ENCODE peak calls at places on chromosome 6, in ten cellular contexts. W, L, M, V, C, N, Y, E, Z and U are unnamed samples.

GRCh38 chr6:11621119-11621518 is 83.6 kb downstream of the TMEM170B start:
- DNase-seq in W (no peak), L (no peak), M (peak), V (no peak), C (no peak), N (no peak), Y (peak), E (no peak), Z (no peak), U (no peak)

GRCh38 chr6:34004706-34005105 is 141.2 kb downstream of the GRM4 start:
- DNase-seq in W (no peak), L (no peak), M (no peak), V (no peak), C (no peak), N (no peak), Y (no peak), E (no peak), Z (no peak), U (no peak)

GRCh38 chr6:134176283-134176975 is 124.0 kb upstream of the SLC2A12 start:
- DNase-seq in W (peak), L (peak), M (peak), V (no peak), C (no peak), N (no peak), Y (no peak), E (no peak), Z (peak), U (peak)

GRCh38 chr6:29887819-29888581 is 54.3 kb upstream of the HLA-A start:
- DNase-seq in W (peak), L (peak), M (peak), V (no peak), C (peak), N (peak), Y (peak), E (peak), Z (peak), U (peak)

GRCh38 chr6:127058027-127058426 is 60.4 kb upstream of the RSPO3 start:
- DNase-seq in W (peak), L (peak), M (peak), V (no peak), C (no peak), N (no peak), Y (peak), E (no peak), Z (no peak), U (no peak)

GRCh38 chr6:68679399-68679798 is 44.3 kb downstream of the ADGRB3 start:
- DNase-seq in W (no peak), L (no peak), M (no peak), V (no peak), C (no peak), N (no peak), Y (no peak), E (no peak), Z (no peak), U (no peak)

GRCh38 chr6:122730775-122731386 is 48.6 kb upstream of the FABP7 start:
- DNase-seq in W (peak), L (peak), M (peak), V (peak), C (no peak), N (no peak), Y (peak), E (no peak), Z (no peak), U (no peak)

GRCh38 chr6:85464722-85465150 is 14.9 kb downstream of the NT5E start:
- DNase-seq in W (peak), L (peak), M (peak), V (peak), C (peak), N (no peak), Y (peak), E (peak), Z (no peak), U (peak)

GRCh38 chr6:16420715-16421461 is 182.5 kb downstream of the GMPR start:
- DNase-seq in W (peak), L (peak), M (peak), V (no peak), C (no peak), N (peak), Y (peak), E (no peak), Z (no peak), U (no peak)

GRCh38 chr6:147525519-147526209 is 17.2 kb downstream of the SAMD5 start:
- DNase-seq in W (no peak), L (no peak), M (no peak), V (no peak), C (no peak), N (no peak), Y (no peak), E (no peak), Z (no peak), U (no peak)

GRCh38 chr6:84769247-84769646 is 4.8 kb upstream of the TBX18 start:
- DNase-seq in W (peak), L (no peak), M (peak), V (peak), C (no peak), N (no peak), Y (no peak), E (no peak), Z (no peak), U (no peak)

GRCh38 chr6:81772741-81773140 is 20.3 kb upstream of the TENT5A start:
- DNase-seq in W (peak), L (peak), M (peak), V (no peak), C (no peak), N (no peak), Y (peak), E (no peak), Z (no peak), U (no peak)

GRCh38 chr6:125759184-125759902 is 9.9 kb downstream of the HEY2 start:
- DNase-seq in W (no peak), L (no peak), M (no peak), V (peak), C (no peak), N (no peak), Y (no peak), E (peak), Z (no peak), U (no peak)

GRCh38 chr6:87174078-87174579 is 18.8 kb downstream of the ZNF292 start:
- DNase-seq in W (no peak), L (no peak), M (no peak), V (no peak), C (no peak), N (no peak), Y (no peak), E (no peak), Z (no peak), U (no peak)

GRCh38 chr6:17768388-17768787 is 61.7 kb upstream of the NUP153 start:
- DNase-seq in W (peak), L (peak), M (peak), V (no peak), C (no peak), N (no peak), Y (peak), E (no peak), Z (no peak), U (no peak)

GRCh38 chr6:6006428-6007310 is at the start of gene NRN1:
- DNase-seq in W (peak), L (peak), M (no peak), V (no peak), C (no peak), N (no peak), Y (no peak), E (no peak), Z (no peak), U (no peak)

GRCh38 chr6:24489470-24489869 is at the start of gene GPLD1:
- DNase-seq in W (no peak), L (no peak), M (no peak), V (no peak), C (no peak), N (no peak), Y (no peak), E (no peak), Z (no peak), U (no peak)

GRCh38 chr6:9708600-9708999 is 706.3 kb downstream of the TFAP2A start:
- DNase-seq in W (no peak), L (no peak), M (no peak), V (no peak), C (no peak), N (no peak), Y (no peak), E (no peak), Z (no peak), U (no peak)

GRCh38 chr6:119323478-119323877 is 26.1 kb downstream of the MAN1A1 start:
- DNase-seq in W (no peak), L (no peak), M (peak), V (no peak), C (no peak), N (no peak), Y (no peak), E (peak), Z (no peak), U (no peak)

GRCh38 chr6:93417421-93417996 is 1.9 kb downstream of the EPHA7 start:
- DNase-seq in W (peak), L (no peak), M (peak), V (peak), C (no peak), N (no peak), Y (no peak), E (no peak), Z (no peak), U (no peak)

GRCh38 chr6:127513425-127513824 is 5.7 kb downstream of the MTCL3 start:
- DNase-seq in W (no peak), L (no peak), M (no peak), V (no peak), C (no peak), N (no peak), Y (no peak), E (no peak), Z (no peak), U (no peak)

GRCh38 chr6:159249150-159249549 is 80.0 kb downstream of the FNDC1 start:
- DNase-seq in W (peak), L (peak), M (no peak), V (no peak), C (no peak), N (no peak), Y (peak), E (no peak), Z (no peak), U (no peak)

DNA sequence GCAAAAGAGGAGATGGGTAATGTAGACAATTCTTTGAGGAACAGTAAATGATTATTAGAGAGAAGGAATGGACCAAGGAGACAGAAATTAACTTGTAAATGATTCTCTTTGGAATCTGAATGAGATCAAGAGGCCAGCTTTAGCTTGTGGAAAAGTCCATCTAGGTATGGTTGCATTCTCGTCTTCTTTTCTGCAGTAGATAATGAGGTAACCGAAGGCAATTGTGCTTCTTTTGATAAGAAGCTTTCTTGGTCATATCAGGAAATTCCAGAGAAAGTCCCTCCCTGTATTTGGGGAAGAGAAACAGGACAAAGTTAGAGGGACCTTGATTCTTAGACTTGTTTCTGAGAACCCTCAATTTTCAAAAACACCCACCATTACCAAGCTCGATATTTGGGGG is 109.1 kb upstream of the PRSS16 start:
- DNase-seq in W (no peak), L (no peak), M (no peak), V (no peak), C (no peak), N (no peak), Y (no peak), E (no peak), Z (no peak), U (no peak)
- TF ChIP-seq CTCF in W (no peak), L (no peak), M (no peak), V (no peak), C (no peak), N (no peak), Y (no peak), E (no peak), Z (no peak), U (no peak)

GRCh38 chr6:43934803-43935602 is 165.0 kb downstream of the VEGFA start:
- DNase-seq in W (no peak), L (no peak), M (no peak), V (no peak), C (no peak), N (no peak), Y (no peak), E (no peak), Z (peak), U (peak)
- TF ChIP-seq CTCF in W (no peak), L (no peak), M (no peak), V (no peak), C (no peak), N (no peak), Y (no peak), E (no peak), Z (no peak), U (no peak)

GRCh38 chr6:56495654-56496053 is 147.0 kb downstream of the DST start:
- DNase-seq in W (no peak), L (no peak), M (no peak), V (no peak), C (no peak), N (no peak), Y (no peak), E (no peak), Z (no peak), U (no peak)
- TF ChIP-seq CTCF in W (no peak), L (no peak), M (no peak), V (no peak), C (no peak), N (no peak), Y (no peak), E (no peak), Z (no peak), U (no peak)

GRCh38 chr6:20838113-20838512 is 303.9 kb downstream of the CDKAL1 start:
- DNase-seq in W (no peak), L (no peak), M (no peak), V (no peak), C (no peak), N (no peak), Y (no peak), E (no peak), Z (no peak), U (no peak)

GRCh38 chr6:20841806-20842205 is 307.5 kb downstream of the CDKAL1 start:
- DNase-seq in W (no peak), L (no peak), M (no peak), V (no peak), C (no peak), N (no peak), Y (no peak), E (no peak), Z (no peak), U (no peak)

GRCh38 chr6:20840675-20841074 is 306.4 kb downstream of the CDKAL1 start:
- DNase-seq in W (peak), L (peak), M (peak), V (no peak), C (no peak), N (no peak), Y (peak), E (no peak), Z (no peak), U (no peak)

GRCh38 chr6:20837189-20837588 is 302.9 kb downstream of the CDKAL1 start:
- DNase-seq in W (no peak), L (no peak), M (no peak), V (no peak), C (no peak), N (no peak), Y (no peak), E (no peak), Z (no peak), U (no peak)

GRCh38 chr6:20839624-20840023 is 305.4 kb downstream of the CDKAL1 start:
- DNase-seq in W (no peak), L (no peak), M (no peak), V (no peak), C (no peak), N (no peak), Y (no peak), E (no peak), Z (no peak), U (no peak)
- TF ChIP-seq CTCF in W (no peak), L (peak), M (peak), V (no peak), C (no peak), N (no peak), Y (no peak), E (no peak), Z (no peak), U (no peak)

GRCh38 chr6:163711071-163711470 is 296.6 kb downstream of the QKI start:
- DNase-seq in W (no peak), L (peak), M (no peak), V (no peak), C (no peak), N (no peak), Y (no peak), E (no peak), Z (peak), U (no peak)

GRCh38 chr6:163714179-163714578 is 299.7 kb downstream of the QKI start:
- DNase-seq in W (no peak), L (no peak), M (no peak), V (no peak), C (no peak), N (no peak), Y (no peak), E (no peak), Z (no peak), U (no peak)

GRCh38 chr6:163711615-163712568 is 297.4 kb downstream of the QKI start:
- DNase-seq in W (no peak), L (peak), M (no peak), V (no peak), C (no peak), N (peak), Y (peak), E (no peak), Z (peak), U (peak)

GRCh38 chr6:163712569-163712966 is 298.1 kb downstream of the QKI start:
- DNase-seq in W (no peak), L (peak), M (no peak), V (no peak), C (no peak), N (no peak), Y (no peak), E (no peak), Z (peak), U (no peak)

DNA sequence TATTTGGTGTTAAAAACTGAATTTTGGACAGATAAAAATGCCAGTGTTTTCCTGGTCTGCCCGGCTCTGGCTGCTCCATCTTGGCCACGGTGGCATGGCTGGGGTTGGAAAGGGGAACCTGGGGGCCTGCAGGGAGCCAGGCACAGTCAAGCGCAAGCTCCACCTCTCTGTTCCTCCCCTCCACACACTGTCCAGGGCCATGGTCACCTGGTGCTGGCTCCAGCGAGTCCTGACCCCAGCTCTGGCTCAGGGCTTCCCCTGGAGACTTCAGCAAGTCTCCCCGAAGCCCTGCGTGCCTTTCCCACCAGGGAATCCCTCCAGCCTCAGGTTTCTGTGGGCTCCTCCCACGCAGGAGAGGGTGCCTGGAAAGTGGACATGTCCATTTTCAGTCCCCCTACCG is 298.5 kb downstream of the QKI start:
- DNase-seq in W (no peak), L (no peak), M (no peak), V (no peak), C (no peak), N (no peak), Y (no peak), E (no peak), Z (peak), U (no peak)
- TF ChIP-seq CTCF in W (no peak), L (no peak), M (no peak), V (no peak), C (no peak), N (no peak), Y (no peak), E (no peak), Z (no peak), U (no peak)

DNA sequence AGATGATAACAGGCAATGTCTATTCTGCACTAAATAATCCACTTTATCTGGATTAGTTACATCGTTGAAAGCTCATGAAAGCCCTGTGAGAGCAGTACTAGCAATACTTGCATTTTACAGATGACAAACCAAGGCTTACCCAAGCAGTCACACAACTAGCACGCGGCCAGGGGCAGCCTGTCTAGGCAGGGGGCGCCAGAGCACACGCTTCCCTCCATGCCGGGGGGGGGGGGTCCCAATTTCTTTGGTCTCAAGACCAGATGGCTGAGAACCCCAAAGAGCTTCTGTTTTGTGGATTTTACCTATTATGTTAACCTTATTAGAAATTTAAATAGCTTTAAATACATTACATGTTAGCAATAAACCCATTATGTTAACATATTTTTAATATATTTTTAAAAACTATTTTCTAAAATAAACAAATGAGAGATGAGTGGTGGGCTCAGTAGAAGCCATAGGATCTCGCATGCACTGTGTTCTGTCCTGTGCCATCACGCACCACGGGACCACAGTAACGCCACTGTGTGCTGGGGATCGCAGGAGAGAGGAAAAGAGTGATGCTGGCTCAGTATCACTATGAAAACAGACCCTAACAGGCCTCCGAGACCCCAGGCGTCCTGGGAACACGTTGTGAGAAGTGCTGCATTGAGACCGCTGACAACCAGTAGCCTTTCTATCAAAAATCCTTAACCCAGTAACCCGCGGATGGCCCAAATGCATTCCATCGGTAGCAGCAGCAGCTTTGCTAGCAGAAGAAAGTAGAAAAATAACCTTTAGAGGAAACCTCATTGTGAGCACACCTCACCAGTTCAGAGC is 5.3 kb upstream of the PRR18 start:
- DNase-seq in W (peak), L (peak), M (peak), V (peak), C (no peak), N (peak), Y (no peak), E (peak), Z (peak), U (no peak)
- TF ChIP-seq CTCF in W (peak), L (peak), M (peak), V (peak), C (peak), N (peak), Y (peak), E (peak), Z (no peak), U (peak)

GRCh38 chr6:137040393-137040792 is 4.4 kb downstream of the IL20RA start:
- DNase-seq in W (no peak), L (no peak), M (no peak), V (no peak), C (no peak), N (no peak), Y (no peak), E (no peak), Z (no peak), U (no peak)
- TF ChIP-seq CTCF in W (no peak), L (no peak), M (peak), V (no peak), C (peak), N (peak), Y (no peak), E (no peak), Z (no peak), U (peak)